ENCODE peak calls at places on chromosome 3, in eight cellular contexts. One of them, this sample, is unnamed.
A peak's percentile ranks its signal among the peaks of the same experiment; 100 is the strongest.

GRCh38 chr3:146218880-146219866 is 31.7 kb downstream of the PLSCR4 start:
- DNase-seq in HL-60: no peak
- DNase-seq in tibial artery: no peak
- DNase-seq in transverse colon: peak; percentile 26
- DNase-seq in lower leg skin: no peak
- DNase-seq in breast epithelium: no peak
- DNase-seq in left ventricle myocardium inferior: no peak
- DNase-seq in upper lobe of right lung: no peak
- DNase-seq in this sample: peak; percentile 48

GRCh38 chr3:29649815-29650547 is 369.1 kb downstream of the RBMS3 start:
- DNase-seq in HL-60: no peak
- DNase-seq in tibial artery: peak; percentile 46
- DNase-seq in transverse colon: peak; percentile 11
- DNase-seq in lower leg skin: no peak
- DNase-seq in breast epithelium: no peak
- DNase-seq in left ventricle myocardium inferior: peak; percentile 24
- DNase-seq in upper lobe of right lung: no peak
- DNase-seq in this sample: peak; percentile 55

GRCh38 chr3:89488800-89489580 is 381.6 kb downstream of the EPHA3 start:
- DNase-seq in HL-60: peak; percentile 49
- DNase-seq in tibial artery: no peak
- DNase-seq in transverse colon: no peak
- DNase-seq in lower leg skin: no peak
- DNase-seq in breast epithelium: no peak
- DNase-seq in left ventricle myocardium inferior: no peak
- DNase-seq in upper lobe of right lung: no peak
- DNase-seq in this sample: peak; percentile 5

GRCh38 chr3:132352556-132353143 is 35.4 kb downstream of the ACP3 start:
- DNase-seq in HL-60: peak; percentile 64
- DNase-seq in tibial artery: peak; percentile 73
- DNase-seq in transverse colon: peak; percentile 70
- DNase-seq in lower leg skin: no peak
- DNase-seq in breast epithelium: no peak
- DNase-seq in left ventricle myocardium inferior: no peak
- DNase-seq in upper lobe of right lung: no peak
- DNase-seq in this sample: peak; percentile 72

GRCh38 chr3:152021951-152022461 is 148.6 kb downstream of the SUCNR1 start:
- DNase-seq in HL-60: no peak
- DNase-seq in tibial artery: no peak
- DNase-seq in transverse colon: no peak
- DNase-seq in lower leg skin: no peak
- DNase-seq in breast epithelium: no peak
- DNase-seq in left ventricle myocardium inferior: no peak
- DNase-seq in upper lobe of right lung: no peak
- DNase-seq in this sample: no peak

GRCh38 chr3:197501879-197502620 is 53.7 kb downstream of the BDH1 start:
- DNase-seq in HL-60: peak; percentile 49
- DNase-seq in tibial artery: no peak
- DNase-seq in transverse colon: peak; percentile 88
- DNase-seq in lower leg skin: no peak
- DNase-seq in breast epithelium: no peak
- DNase-seq in left ventricle myocardium inferior: no peak
- DNase-seq in upper lobe of right lung: peak; percentile 78
- DNase-seq in this sample: peak; percentile 61

GRCh38 chr3:5226783-5227182 is 39.3 kb downstream of the EDEM1 start:
- DNase-seq in HL-60: no peak
- DNase-seq in tibial artery: no peak
- DNase-seq in transverse colon: no peak
- DNase-seq in lower leg skin: no peak
- DNase-seq in breast epithelium: no peak
- DNase-seq in left ventricle myocardium inferior: no peak
- DNase-seq in upper lobe of right lung: no peak
- DNase-seq in this sample: peak; percentile 44

GRCh38 chr3:195237981-195238625 is 32.9 kb downstream of the XXYLT1 start:
- DNase-seq in HL-60: no peak
- DNase-seq in tibial artery: no peak
- DNase-seq in transverse colon: no peak
- DNase-seq in lower leg skin: peak; percentile 80
- DNase-seq in breast epithelium: no peak
- DNase-seq in left ventricle myocardium inferior: no peak
- DNase-seq in upper lobe of right lung: peak; percentile 46
- DNase-seq in this sample: no peak

GRCh38 chr3:157073810-157074209 is 86.1 kb downstream of the CCNL1 start:
- DNase-seq in HL-60: no peak
- DNase-seq in tibial artery: no peak
- DNase-seq in transverse colon: no peak
- DNase-seq in lower leg skin: no peak
- DNase-seq in breast epithelium: no peak
- DNase-seq in left ventricle myocardium inferior: no peak
- DNase-seq in upper lobe of right lung: no peak
- DNase-seq in this sample: peak; percentile 72

GRCh38 chr3:196322-197153 is at the start of gene CHL1:
- DNase-seq in HL-60: no peak
- DNase-seq in tibial artery: no peak
- DNase-seq in transverse colon: no peak
- DNase-seq in lower leg skin: peak; percentile 84
- DNase-seq in breast epithelium: no peak
- DNase-seq in left ventricle myocardium inferior: no peak
- DNase-seq in upper lobe of right lung: peak; percentile 52
- DNase-seq in this sample: no peak

GRCh38 chr3:50358355-50358926 is 880 bp downstream of the TMEM115 start:
- DNase-seq in HL-60: no peak
- DNase-seq in tibial artery: no peak
- DNase-seq in transverse colon: no peak
- DNase-seq in lower leg skin: no peak
- DNase-seq in breast epithelium: no peak
- DNase-seq in left ventricle myocardium inferior: no peak
- DNase-seq in upper lobe of right lung: no peak
- DNase-seq in this sample: no peak

GRCh38 chr3:184172681-184173373 is 1.8 kb upstream of the AP2M1 start:
- DNase-seq in HL-60: no peak
- DNase-seq in tibial artery: no peak
- DNase-seq in transverse colon: no peak
- DNase-seq in lower leg skin: no peak
- DNase-seq in breast epithelium: no peak
- DNase-seq in left ventricle myocardium inferior: no peak
- DNase-seq in upper lobe of right lung: no peak
- DNase-seq in this sample: peak; percentile 62

GRCh38 chr3:133943639-133944131 is 48.0 kb upstream of the RAB6B start:
- DNase-seq in HL-60: peak; percentile 83
- DNase-seq in tibial artery: peak; percentile 21
- DNase-seq in transverse colon: no peak
- DNase-seq in lower leg skin: peak; percentile 83
- DNase-seq in breast epithelium: no peak
- DNase-seq in left ventricle myocardium inferior: no peak
- DNase-seq in upper lobe of right lung: peak; percentile 64
- DNase-seq in this sample: peak; percentile 88

GRCh38 chr3:101248786-101249185 is 71.6 kb downstream of the IMPG2 start:
- DNase-seq in HL-60: no peak
- DNase-seq in tibial artery: no peak
- DNase-seq in transverse colon: no peak
- DNase-seq in lower leg skin: no peak
- DNase-seq in breast epithelium: no peak
- DNase-seq in left ventricle myocardium inferior: no peak
- DNase-seq in upper lobe of right lung: no peak
- DNase-seq in this sample: no peak

GRCh38 chr3:107666853-107667252 is 144.1 kb downstream of the BBX start:
- DNase-seq in HL-60: no peak
- DNase-seq in tibial artery: no peak
- DNase-seq in transverse colon: no peak
- DNase-seq in lower leg skin: no peak
- DNase-seq in breast epithelium: no peak
- DNase-seq in left ventricle myocardium inferior: no peak
- DNase-seq in upper lobe of right lung: no peak
- DNase-seq in this sample: no peak

GRCh38 chr3:23567917-23568316 is 237.8 kb upstream of the UBE2E1 start:
- DNase-seq in HL-60: peak; percentile 10
- DNase-seq in tibial artery: no peak
- DNase-seq in transverse colon: no peak
- DNase-seq in lower leg skin: no peak
- DNase-seq in breast epithelium: no peak
- DNase-seq in left ventricle myocardium inferior: no peak
- DNase-seq in upper lobe of right lung: no peak
- DNase-seq in this sample: peak; percentile 87

GRCh38 chr3:150370129-150370602 is 37.9 kb upstream of the TSC22D2 start:
- DNase-seq in HL-60: no peak
- DNase-seq in tibial artery: peak; percentile 54
- DNase-seq in transverse colon: peak; percentile 39
- DNase-seq in lower leg skin: no peak
- DNase-seq in breast epithelium: no peak
- DNase-seq in left ventricle myocardium inferior: no peak
- DNase-seq in upper lobe of right lung: no peak
- DNase-seq in this sample: peak; percentile 94

GRCh38 chr3:76370749-76371148 is 585.4 kb upstream of the ZNF717 start:
- DNase-seq in HL-60: no peak
- DNase-seq in tibial artery: no peak
- DNase-seq in transverse colon: no peak
- DNase-seq in lower leg skin: no peak
- DNase-seq in breast epithelium: no peak
- DNase-seq in left ventricle myocardium inferior: no peak
- DNase-seq in upper lobe of right lung: no peak
- DNase-seq in this sample: no peak

GRCh38 chr3:76998555-76998954 is 41.3 kb upstream of the ROBO2 start:
- DNase-seq in HL-60: no peak
- DNase-seq in tibial artery: no peak
- DNase-seq in transverse colon: no peak
- DNase-seq in lower leg skin: no peak
- DNase-seq in breast epithelium: no peak
- DNase-seq in left ventricle myocardium inferior: no peak
- DNase-seq in upper lobe of right lung: no peak
- DNase-seq in this sample: no peak

GRCh38 chr3:32972482-32973146 is 21.2 kb downstream of the CCR4 start:
- DNase-seq in HL-60: no peak
- DNase-seq in tibial artery: no peak
- DNase-seq in transverse colon: no peak
- DNase-seq in lower leg skin: no peak
- DNase-seq in breast epithelium: no peak
- DNase-seq in left ventricle myocardium inferior: no peak
- DNase-seq in upper lobe of right lung: no peak
- DNase-seq in this sample: no peak

GRCh38 chr3:127141921-127142730 is 50.8 kb upstream of the PRR23E start:
- DNase-seq in HL-60: no peak
- DNase-seq in tibial artery: no peak
- DNase-seq in transverse colon: peak; percentile 73
- DNase-seq in lower leg skin: peak; percentile 70
- DNase-seq in breast epithelium: no peak
- DNase-seq in left ventricle myocardium inferior: no peak
- DNase-seq in upper lobe of right lung: no peak
- DNase-seq in this sample: peak; percentile 66

GRCh38 chr3:37913531-37913930 is 51.9 kb downstream of the CTDSPL start:
- DNase-seq in HL-60: no peak
- DNase-seq in tibial artery: no peak
- DNase-seq in transverse colon: no peak
- DNase-seq in lower leg skin: no peak
- DNase-seq in breast epithelium: no peak
- DNase-seq in left ventricle myocardium inferior: no peak
- DNase-seq in upper lobe of right lung: no peak
- DNase-seq in this sample: no peak

GRCh38 chr3:37907906-37908305 is 46.2 kb downstream of the CTDSPL start:
- DNase-seq in HL-60: no peak
- DNase-seq in tibial artery: no peak
- DNase-seq in transverse colon: no peak
- DNase-seq in lower leg skin: no peak
- DNase-seq in breast epithelium: no peak
- DNase-seq in left ventricle myocardium inferior: no peak
- DNase-seq in upper lobe of right lung: no peak
- DNase-seq in this sample: no peak

GRCh38 chr3:37909067-37909911 is 47.6 kb downstream of the CTDSPL start:
- DNase-seq in HL-60: no peak
- DNase-seq in tibial artery: no peak
- DNase-seq in transverse colon: no peak
- DNase-seq in lower leg skin: no peak
- DNase-seq in breast epithelium: no peak
- DNase-seq in left ventricle myocardium inferior: no peak
- DNase-seq in upper lobe of right lung: no peak
- DNase-seq in this sample: no peak

GRCh38 chr3:37910666-37911400 is 49.2 kb downstream of the CTDSPL start:
- DNase-seq in HL-60: no peak
- DNase-seq in tibial artery: no peak
- DNase-seq in transverse colon: no peak
- DNase-seq in lower leg skin: no peak
- DNase-seq in breast epithelium: no peak
- DNase-seq in left ventricle myocardium inferior: no peak
- DNase-seq in upper lobe of right lung: no peak
- DNase-seq in this sample: no peak

GRCh38 chr3:37912052-37912733 is 50.5 kb downstream of the CTDSPL start:
- DNase-seq in HL-60: no peak
- DNase-seq in tibial artery: no peak
- DNase-seq in transverse colon: no peak
- DNase-seq in lower leg skin: peak; percentile 81
- DNase-seq in breast epithelium: no peak
- DNase-seq in left ventricle myocardium inferior: no peak
- DNase-seq in upper lobe of right lung: peak; percentile 67
- DNase-seq in this sample: no peak
- TF ChIP-seq CTCF in HL-60: no peak
- TF ChIP-seq CTCF in tibial artery: no peak
- TF ChIP-seq CTCF in transverse colon: peak; percentile 16
- TF ChIP-seq CTCF in lower leg skin: no peak
- TF ChIP-seq CTCF in breast epithelium: no peak
- TF ChIP-seq CTCF in left ventricle myocardium inferior: peak; percentile 31
- TF ChIP-seq CTCF in upper lobe of right lung: peak; percentile 21
- TF ChIP-seq CTCF in this sample: peak; percentile 20

DNA sequence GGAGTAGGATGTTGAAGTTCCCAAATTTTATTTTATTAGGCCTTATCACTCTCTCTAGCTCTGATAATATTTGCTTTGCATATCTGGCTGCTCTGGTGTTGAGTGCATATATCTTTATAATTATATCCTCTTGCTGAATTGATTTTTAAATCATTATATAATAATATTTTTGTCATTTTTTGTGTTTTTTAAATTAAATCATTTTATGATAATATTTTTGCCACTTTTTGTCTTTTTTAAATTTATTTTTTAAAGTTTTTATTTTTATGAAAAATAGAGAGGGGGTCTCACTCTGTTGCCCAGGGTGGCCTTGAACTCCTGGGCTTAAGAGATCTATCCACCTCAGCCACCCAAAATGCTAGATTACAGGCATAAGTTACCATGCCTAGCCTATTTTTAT is 34.5 kb upstream of the OTOL1 start:
- DNase-seq in HL-60: no peak
- DNase-seq in tibial artery: no peak
- DNase-seq in transverse colon: no peak
- DNase-seq in lower leg skin: no peak
- DNase-seq in breast epithelium: no peak
- DNase-seq in left ventricle myocardium inferior: no peak
- DNase-seq in upper lobe of right lung: no peak
- DNase-seq in this sample: no peak
- H3K4me3 ChIP-seq in HL-60: no peak overlapping the region
- H3K4me3 ChIP-seq in tibial artery: no peak overlapping the region
- H3K4me3 ChIP-seq in transverse colon: no peak overlapping the region
- H3K4me3 ChIP-seq in lower leg skin: no peak overlapping the region
- H3K4me3 ChIP-seq in breast epithelium: no peak overlapping the region
- H3K4me3 ChIP-seq in left ventricle myocardium inferior: no peak overlapping the region
- H3K4me3 ChIP-seq in upper lobe of right lung: no peak overlapping the region
- H3K4me3 ChIP-seq in this sample: no peak overlapping the region

GRCh38 chr3:125163739-125164601 is 48.6 kb downstream of the SLC12A8 start:
- DNase-seq in HL-60: peak; percentile 62
- DNase-seq in tibial artery: no peak
- DNase-seq in transverse colon: peak; percentile 39
- DNase-seq in lower leg skin: peak; percentile 79
- DNase-seq in breast epithelium: no peak
- DNase-seq in left ventricle myocardium inferior: no peak
- DNase-seq in upper lobe of right lung: peak; percentile 75
- DNase-seq in this sample: peak; percentile 79
- TF ChIP-seq CTCF in HL-60: no peak
- TF ChIP-seq CTCF in tibial artery: no peak
- TF ChIP-seq CTCF in transverse colon: no peak
- TF ChIP-seq CTCF in lower leg skin: no peak
- TF ChIP-seq CTCF in breast epithelium: no peak
- TF ChIP-seq CTCF in left ventricle myocardium inferior: peak; percentile 53
- TF ChIP-seq CTCF in upper lobe of right lung: peak; percentile 19
- TF ChIP-seq CTCF in this sample: peak; percentile 78

GRCh38 chr3:42658771-42659390 is 5.4 kb downstream of the ZBTB47 start:
- DNase-seq in HL-60: peak; percentile 55
- DNase-seq in tibial artery: no peak
- DNase-seq in transverse colon: no peak
- DNase-seq in lower leg skin: no peak
- DNase-seq in breast epithelium: peak; percentile 45
- DNase-seq in left ventricle myocardium inferior: no peak
- DNase-seq in upper lobe of right lung: peak; percentile 64
- DNase-seq in this sample: no peak
- H3K4me3 ChIP-seq in HL-60: no peak overlapping the region
- H3K4me3 ChIP-seq in tibial artery: no peak overlapping the region
- H3K4me3 ChIP-seq in transverse colon: no peak overlapping the region
- H3K4me3 ChIP-seq in lower leg skin: no peak overlapping the region
- H3K4me3 ChIP-seq in breast epithelium: no peak overlapping the region
- H3K4me3 ChIP-seq in left ventricle myocardium inferior: no peak overlapping the region
- H3K4me3 ChIP-seq in upper lobe of right lung: no peak overlapping the region
- H3K4me3 ChIP-seq in this sample: no peak overlapping the region